ENCODE peak calls at places on chromosomes 7 and 10, in six cellular contexts. One of them, this sample, is unnamed.

GRCh38 chr10:30182191-30183075 is 123.0 kb upstream of the JCAD start:
- DNase-seq in brain microvascular endothelial cell: peak
- DNase-seq in OCI-M1: no peak
- DNase-seq in NCI-H2029: no peak
- DNase-seq in PC-3: peak
- DNase-seq in heart left ventricle: no peak
- DNase-seq in this sample: peak

GRCh38 chr10:44282606-44283300 is 102.1 kb downstream of the CXCL12 start:
- DNase-seq in brain microvascular endothelial cell: no peak
- DNase-seq in OCI-M1: no peak
- DNase-seq in NCI-H2029: no peak
- DNase-seq in PC-3: no peak
- DNase-seq in heart left ventricle: no peak
- DNase-seq in this sample: no peak

GRCh38 chr7:108716783-108717182 is 147.1 kb downstream of the DNAJB9 start:
- DNase-seq in brain microvascular endothelial cell: peak
- DNase-seq in OCI-M1: no peak
- DNase-seq in NCI-H2029: no peak
- DNase-seq in PC-3: peak
- DNase-seq in heart left ventricle: no peak
- DNase-seq in this sample: no peak

GRCh38 chr10:124285587-124286527 is 132.9 kb downstream of the OAT start:
- DNase-seq in brain microvascular endothelial cell: no peak
- DNase-seq in OCI-M1: no peak
- DNase-seq in NCI-H2029: no peak
- DNase-seq in PC-3: no peak
- DNase-seq in heart left ventricle: no peak
- DNase-seq in this sample: no peak

GRCh38 chr7:73338321-73338720 is 10.4 kb downstream of the FKBP6 start:
- DNase-seq in brain microvascular endothelial cell: no peak
- DNase-seq in OCI-M1: no peak
- DNase-seq in NCI-H2029: no peak
- DNase-seq in PC-3: no peak
- DNase-seq in heart left ventricle: no peak
- DNase-seq in this sample: no peak

GRCh38 chr7:47170516-47170915 is 411.4 kb downstream of the TNS3 start:
- DNase-seq in brain microvascular endothelial cell: peak
- DNase-seq in OCI-M1: no peak
- DNase-seq in NCI-H2029: no peak
- DNase-seq in PC-3: peak
- DNase-seq in heart left ventricle: no peak
- DNase-seq in this sample: peak

GRCh38 chr10:14016011-14016536 is 314.6 kb downstream of the FRMD4A start:
- DNase-seq in brain microvascular endothelial cell: peak
- DNase-seq in OCI-M1: peak
- DNase-seq in NCI-H2029: no peak
- DNase-seq in PC-3: no peak
- DNase-seq in heart left ventricle: peak
- DNase-seq in this sample: no peak

GRCh38 chr10:105742184-105742583 is 1101.1 kb downstream of the SORCS3 start:
- DNase-seq in brain microvascular endothelial cell: no peak
- DNase-seq in OCI-M1: peak
- DNase-seq in NCI-H2029: no peak
- DNase-seq in PC-3: peak
- DNase-seq in heart left ventricle: peak
- DNase-seq in this sample: peak

GRCh38 chr10:133024711-133025557 is 62.8 kb upstream of the ADGRA1 start:
- DNase-seq in brain microvascular endothelial cell: no peak
- DNase-seq in OCI-M1: no peak
- DNase-seq in NCI-H2029: no peak
- DNase-seq in PC-3: no peak
- DNase-seq in heart left ventricle: no peak
- DNase-seq in this sample: no peak

GRCh38 chr7:24475573-24475972 is 97.7 kb upstream of the PALS2 start:
- DNase-seq in brain microvascular endothelial cell: no peak
- DNase-seq in OCI-M1: no peak
- DNase-seq in NCI-H2029: no peak
- DNase-seq in PC-3: no peak
- DNase-seq in heart left ventricle: no peak
- DNase-seq in this sample: no peak

GRCh38 chr10:102727037-102727818 is 12.8 kb downstream of the SFXN2 start:
- DNase-seq in brain microvascular endothelial cell: no peak
- DNase-seq in OCI-M1: no peak
- DNase-seq in NCI-H2029: no peak
- DNase-seq in PC-3: no peak
- DNase-seq in heart left ventricle: no peak
- DNase-seq in this sample: peak

This sample was measured in epithelial cell of esophagus.